ENCODE peak calls at places on chromosomes 7 and 10, in ten cellular contexts. J, S, Q, H, U, E, K, N, B and T are unnamed samples.
A peak's percentile ranks its signal among the peaks of the same experiment; 100 is the strongest.

GRCh38 chr10:83222832-83223742 is 916.2 kb upstream of the GHITM start:
- DNase-seq in U (no peak), J (no peak), Q (no peak), N (no peak), B (no peak), K (no peak), E (no peak), S (no peak), H (no peak), T (no peak)

GRCh38 chr7:69775231-69775771 is 177.0 kb downstream of the AUTS2 start:
- DNase-seq in Q (peak; percentile 74), S (no peak), U (no peak), K (no peak), J (peak; percentile 44), B (no peak), N (no peak), H (no peak), E (no peak), T (no peak)

GRCh38 chr10:67837519-67838314 is at the start of gene DNAJC12:
- DNase-seq in J (no peak), U (no peak), E (peak; percentile 4), K (peak; percentile 79), Q (peak; percentile 75), H (peak; percentile 74), N (no peak), S (no peak), B (no peak), T (no peak)

GRCh38 chr7:113752289-113752688 is 166.5 kb downstream of the PPP1R3A start:
- DNase-seq in E (no peak), Q (no peak), B (no peak), J (no peak), H (no peak), N (no peak), U (no peak), K (no peak), S (no peak), T (no peak)

GRCh38 chr10:132882481-132882951 is 59.9 kb downstream of the CFAP46 start:
- DNase-seq in U (no peak), S (no peak), Q (no peak), N (no peak), H (no peak), K (no peak), J (no peak), B (no peak), E (no peak), T (no peak)

GRCh38 chr10:91137822-91138221 is 82.6 kb upstream of the PCGF5 start:
- DNase-seq in U (no peak), B (no peak), H (no peak), S (no peak), Q (no peak), E (no peak), J (no peak), N (no peak), K (no peak), T (no peak)

GRCh38 chr10:68665841-68666240 is 55.2 kb upstream of the CCAR1 start:
- DNase-seq in Q (no peak), J (no peak), K (peak; percentile 11), N (no peak), E (peak; percentile 20), H (no peak), S (no peak), B (no peak), U (no peak), T (no peak)

GRCh38 chr10:14698487-14699170 is 76.1 kb downstream of the FAM107B start:
- DNase-seq in N (no peak), J (no peak), U (no peak), H (no peak), Q (no peak), B (no peak), E (peak; percentile 67), S (no peak), K (no peak), T (no peak)

GRCh38 chr7:81692146-81692905 is 77.5 kb downstream of the HGF start:
- DNase-seq in E (no peak), J (no peak), S (no peak), H (no peak), N (no peak), U (no peak), B (no peak), K (no peak), Q (no peak), T (no peak)

GRCh38 chr7:130273081-130273699 is 6.5 kb downstream of the CPA2 start:
- DNase-seq in H (no peak), Q (no peak), B (no peak), J (no peak), K (no peak), S (no peak), U (peak; percentile 72), E (no peak), N (peak; percentile 67), T (peak; percentile 11)

GRCh38 chr7:131105294-131105802 is 222.3 kb upstream of the MKLN1 start:
- DNase-seq in B (peak; percentile 21), S (no peak), N (no peak), U (peak; percentile 46), J (peak; percentile 43), E (no peak), H (no peak), K (no peak), Q (no peak), T (no peak)

GRCh38 chr10:24462340-24462739 is 253.4 kb downstream of the KIAA1217 start:
- DNase-seq in J (no peak), E (no peak), K (no peak), H (no peak), Q (no peak), N (no peak), S (no peak), B (no peak), U (no peak), T (no peak)

GRCh38 chr10:89837173-89838001 is 136.0 kb downstream of the KIF20B start:
- DNase-seq in Q (no peak), N (no peak), H (no peak), S (peak; percentile 21), E (no peak), U (no peak), B (peak; percentile 7), K (no peak), J (no peak), T (no peak)

GRCh38 chr10:132272061-132272766 is 35.5 kb downstream of the STK32C start:
- DNase-seq in Q (no peak), J (no peak), S (no peak), K (no peak), U (no peak), H (no peak), E (peak; percentile 14), B (no peak), N (no peak), T (no peak)

GRCh38 chr7:18577096-18577771 is 81.7 kb downstream of the HDAC9 start:
- DNase-seq in U (no peak), K (no peak), H (no peak), N (no peak), E (no peak), Q (no peak), J (no peak), S (no peak), B (no peak), T (no peak)

GRCh38 chr10:73386583-73386982 is 27.3 kb downstream of the ANXA7 start:
- DNase-seq in S (no peak), Q (no peak), K (no peak), J (no peak), H (no peak), B (no peak), U (no peak), E (no peak), N (no peak), T (no peak)

GRCh38 chr10:6950133-6950532 is 370.1 kb upstream of the PRKCQ start:
- DNase-seq in H (no peak), Q (no peak), B (no peak), E (no peak), S (no peak), K (no peak), U (no peak), J (no peak), N (no peak), T (no peak)

GRCh38 chr10:72816565-72816964 is 77.0 kb upstream of the OIT3 start:
- DNase-seq in U (no peak), S (no peak), N (no peak), E (no peak), H (no peak), J (no peak), B (no peak), Q (no peak), K (no peak), T (no peak)

GRCh38 chr7:43590862-43591550 is 8.1 kb downstream of the STK17A start:
- DNase-seq in U (no peak), K (no peak), N (no peak), Q (no peak), H (no peak), E (no peak), B (no peak), S (no peak), J (no peak), T (no peak)

GRCh38 chr10:69409968-69410367 is 6.8 kb downstream of the TACR2 start:
- DNase-seq in U (no peak), N (no peak), E (no peak), Q (no peak), H (no peak), S (no peak), K (peak; percentile 75), B (no peak), J (peak; percentile 60), T (no peak)

GRCh38 chr10:62046522-62047239 is 145.2 kb downstream of the ARID5B start:
- DNase-seq in H (peak; percentile 54), K (no peak), B (no peak), J (peak; percentile 50), S (no peak), U (no peak), N (no peak), Q (no peak), E (no peak), T (no peak)

GRCh38 chr10:5617521-5617920 is 48.9 kb downstream of the ASB13 start:
- DNase-seq in B (no peak), N (no peak), U (no peak), H (no peak), K (no peak), E (no peak), J (no peak), Q (no peak), S (no peak), T (no peak)

GRCh38 chr7:136657332-136657942 is 211.0 kb upstream of the CHRM2 start:
- DNase-seq in J (no peak), B (no peak), N (no peak), Q (no peak), K (no peak), H (no peak), S (no peak), E (no peak), U (no peak), T (no peak)

GRCh38 chr7:117061751-117062150 is 108.5 kb downstream of the ST7 start:
- DNase-seq in K (no peak), Q (no peak), U (no peak), H (no peak), E (no peak), B (no peak), N (no peak), S (no peak), J (no peak), T (no peak)

GRCh38 chr10:121553861-121554264 is 44.4 kb downstream of the FGFR2 start:
- DNase-seq in B (no peak), Q (no peak), U (peak; percentile 70), S (no peak), H (no peak), E (no peak), N (no peak), J (no peak), K (no peak), T (no peak)

GRCh38 chr10:68154211-68154497 is 44.9 kb downstream of the MYPN start:
- DNase-seq in K (no peak), U (no peak), Q (no peak), J (no peak), H (no peak), S (no peak), E (no peak), B (no peak), N (no peak), T (no peak)

GRCh38 chr7:118214051-118214832 is 10.3 kb upstream of the ANKRD7 start:
- DNase-seq in N (peak; percentile 71), J (peak; percentile 42), S (peak; percentile 59), E (peak; percentile 29), Q (peak; percentile 58), H (no peak), U (no peak), B (peak; percentile 67), K (no peak), T (peak; percentile 65)

GRCh38 chr7:123929107-123929506 is 4.1 kb downstream of the SPAM1 start:
- DNase-seq in E (no peak), K (no peak), B (no peak), U (no peak), Q (no peak), H (no peak), S (no peak), J (no peak), N (no peak), T (no peak)